ENCODE peak calls at places on chromosomes 11 and 22, in eight cellular contexts. A is IMR-90; Q is skeletal muscle cell; J is naive thymus-derived CD8-positive, alpha-beta T cell; P is PC-9; N is GM20000; I is NCI-H748 treated with DMSO at 0.1 percent for 48 hours; V is HuH-7. L is an unnamed sample.

GRCh38 chr11:91178366-91178765 is 955.5 kb upstream of the CHORDC1 start:
- DNase-seq in A (no peak), Q (no peak), J (no peak), P (no peak), N (no peak), I (no peak), V (no peak), L (no peak)

GRCh38 chr11:22151795-22152194 is 41.1 kb upstream of the ANO5 start:
- DNase-seq in A (no peak), Q (no peak), J (no peak), P (no peak), N (no peak), I (no peak), V (no peak), L (no peak)

GRCh38 chr11:19696073-19696472 is 16.6 kb upstream of the NAV2 start:
- DNase-seq in A (no peak), Q (no peak), J (no peak), P (no peak), N (no peak), I (no peak), V (no peak), L (no peak)

GRCh38 chr22:31676700-31677099 is 14.7 kb upstream of the PISD start:
- DNase-seq in A (peak), Q (peak), J (peak), P (peak), N (peak), I (no peak), V (no peak), L (peak)

GRCh38 chr22:46639843-46640242 is 19.7 kb downstream of the GRAMD4 start:
- DNase-seq in A (peak), Q (no peak), J (no peak), P (no peak), N (no peak), I (no peak), V (no peak), L (no peak)

GRCh38 chr11:34168642-34169051 is 63.2 kb downstream of the NAT10 start:
- DNase-seq in A (peak), Q (no peak), J (no peak), P (no peak), N (no peak), I (no peak), V (no peak), L (no peak)

GRCh38 chr11:108501396-108501795 is 3.2 kb upstream of the POGLUT3 start:
- DNase-seq in A (peak), Q (no peak), J (no peak), P (no peak), N (no peak), I (no peak), V (no peak), L (no peak)

GRCh38 chr11:61552108-61552635 is 28.7 kb downstream of the SYT7 start:
- DNase-seq in A (no peak), Q (no peak), J (no peak), P (no peak), N (no peak), I (no peak), V (no peak), L (no peak)

GRCh38 chr11:30683176-30683575 is 97.0 kb upstream of the MPPED2 start:
- DNase-seq in A (peak), Q (peak), J (no peak), P (no peak), N (no peak), I (no peak), V (no peak), L (no peak)

GRCh38 chr11:58525037-58525614 is 17.2 kb upstream of the OR5B21 start:
- DNase-seq in A (no peak), Q (no peak), J (peak), P (no peak), N (peak), I (no peak), V (no peak), L (peak)

GRCh38 chr11:127136438-127136837 is 135.9 kb upstream of the KIRREL3 start:
- DNase-seq in A (no peak), Q (no peak), J (no peak), P (no peak), N (no peak), I (no peak), V (no peak), L (no peak)

GRCh38 chr11:119307219-119307618 is 9.7 kb downstream of the MCAM start:
- DNase-seq in A (no peak), Q (no peak), J (no peak), P (no peak), N (no peak), I (no peak), V (no peak), L (no peak)

GRCh38 chr22:45538284-45538683 is 35.6 kb downstream of the FBLN1 start:
- DNase-seq in A (no peak), Q (no peak), J (no peak), P (no peak), N (no peak), I (no peak), V (no peak), L (no peak)

GRCh38 chr11:118806400-118806799 is 15.4 kb upstream of the DDX6 start:
- DNase-seq in A (no peak), Q (no peak), J (no peak), P (no peak), N (no peak), I (no peak), V (no peak), L (no peak)

GRCh38 chr11:118842369-118842768 is 41.3 kb upstream of the CXCR5 start:
- DNase-seq in A (peak), Q (no peak), J (no peak), P (no peak), N (no peak), I (no peak), V (no peak), L (no peak)

GRCh38 chr11:127965947-127966668 is 621.2 kb downstream of the ETS1 start:
- DNase-seq in A (peak), Q (no peak), J (no peak), P (no peak), N (no peak), I (no peak), V (no peak), L (no peak)

GRCh38 chr11:19326499-19326898 is 85.8 kb upstream of the E2F8 start:
- DNase-seq in A (peak), Q (no peak), J (no peak), P (no peak), N (no peak), I (no peak), V (no peak), L (no peak)

GRCh38 chr11:110329441-110329840 is 33.0 kb upstream of the RDX start:
- DNase-seq in A (no peak), Q (no peak), J (no peak), P (no peak), N (no peak), I (no peak), V (no peak), L (no peak)

GRCh38 chr11:72395993-72396392 is 38.3 kb downstream of the CLPB start:
- DNase-seq in A (no peak), Q (no peak), J (no peak), P (no peak), N (no peak), I (no peak), V (no peak), L (no peak)

GRCh38 chr11:1450344-1450875 is 36.2 kb downstream of the MOB2 start:
- DNase-seq in A (no peak), Q (no peak), J (no peak), P (no peak), N (no peak), I (no peak), V (no peak), L (no peak)

GRCh38 chr11:69808708-69809107 is 10.5 kb downstream of the FGF3 start:
- DNase-seq in A (peak), Q (no peak), J (no peak), P (no peak), N (no peak), I (no peak), V (no peak), L (no peak)

GRCh38 chr11:62896049-62896448 is 15.4 kb downstream of the SLC3A2 start:
- DNase-seq in A (no peak), Q (no peak), J (no peak), P (no peak), N (no peak), I (no peak), V (no peak), L (no peak)

GRCh38 chr22:21948390-21948789 is 4.3 kb downstream of the PPM1F start:
- DNase-seq in A (no peak), Q (no peak), J (peak), P (no peak), N (no peak), I (no peak), V (no peak), L (no peak)

GRCh38 chr11:70323811-70324210 is 53.3 kb downstream of the PPFIA1 start:
- DNase-seq in A (peak), Q (no peak), J (no peak), P (no peak), N (no peak), I (no peak), V (no peak), L (no peak)

GRCh38 chr11:77003954-77004353 is 30.2 kb upstream of the B3GNT6 start:
- DNase-seq in A (peak), Q (no peak), J (no peak), P (no peak), N (no peak), I (no peak), V (no peak), L (no peak)

GRCh38 chr11:6251990-6252473 is 7.6 kb upstream of the CCKBR start:
- DNase-seq in A (peak), Q (no peak), J (no peak), P (no peak), N (no peak), I (no peak), V (no peak), L (no peak)

GRCh38 chr11:134944131-134944530 is 532.1 kb upstream of the B3GAT1 start:
- DNase-seq in A (no peak), Q (no peak), J (no peak), P (no peak), N (no peak), I (no peak), V (no peak), L (no peak)

GRCh38 chr11:32809313-32809712 is 14.9 kb upstream of the CCDC73 start:
- DNase-seq in A (peak), Q (peak), J (no peak), P (peak), N (peak), I (peak), V (peak), L (peak)

GRCh38 chr22:46064236-46064965 is 85.9 kb upstream of the PPARA start:
- DNase-seq in A (no peak), Q (no peak), J (peak), P (no peak), N (no peak), I (no peak), V (no peak), L (no peak)

L was measured in naive B cell.